ENCODE peak calls at places on chromosomes 5 and 9, in ten cellular contexts. M is Peyer's patch, F is sigmoid colon, U is uterus, C is esophagus squamous epithelium, X is spleen, T is A549, V is GM12892, Y is right lobe of liver, H is body of pancreas. L is an unnamed sample.

GRCh38 chr5:150624334-150625163 is 15.9 kb upstream of the SYNPO start:
- DNase-seq in M (peak), F (no peak), U (no peak), C (no peak), X (no peak), T (peak), V (peak), Y (no peak), H (no peak), L (no peak)

GRCh38 chr9:81829201-81829882 is 98.9 kb upstream of the SPATA31D4 start:
- DNase-seq in M (no peak), F (no peak), U (no peak), C (no peak), X (no peak), T (no peak), V (no peak), Y (no peak), H (no peak), L (no peak)

GRCh38 chr5:111829701-111830100 is 72.7 kb upstream of the NREP start:
- DNase-seq in M (no peak), F (no peak), U (no peak), C (no peak), X (no peak), T (no peak), V (no peak), Y (no peak), H (no peak), L (no peak)

GRCh38 chr9:135328485-135329417 is 150.8 kb upstream of the PPP1R26 start:
- DNase-seq in M (no peak), F (peak), U (peak), C (no peak), X (no peak), T (no peak), V (no peak), Y (no peak), H (no peak), L (peak)

GRCh38 chr9:114314256-114314867 is 8.5 kb upstream of the ORM1 start:
- DNase-seq in M (no peak), F (no peak), U (peak), C (no peak), X (peak), T (no peak), V (no peak), Y (no peak), H (peak), L (no peak)

GRCh38 chr5:1833264-1834021 is 32.2 kb downstream of the NDUFS6 start:
- DNase-seq in M (peak), F (no peak), U (no peak), C (no peak), X (no peak), T (no peak), V (no peak), Y (no peak), H (no peak), L (no peak)

GRCh38 chr5:154214236-154215106 is 23.9 kb downstream of the GALNT10 start:
- DNase-seq in M (no peak), F (no peak), U (no peak), C (no peak), X (no peak), T (peak), V (no peak), Y (no peak), H (no peak), L (no peak)

GRCh38 chr5:60360355-60360754 is 339.6 kb downstream of the DEPDC1B start:
- DNase-seq in M (no peak), F (no peak), U (no peak), C (no peak), X (no peak), T (no peak), V (no peak), Y (no peak), H (no peak), L (no peak)

GRCh38 chr9:21782207-21782606 is 20.2 kb upstream of the MTAP start:
- DNase-seq in M (no peak), F (no peak), U (no peak), C (no peak), X (no peak), T (no peak), V (no peak), Y (no peak), H (no peak), L (no peak)

GRCh38 chr9:129023036-129023907 is 4.9 kb downstream of the SH3GLB2 start:
- DNase-seq in M (no peak), F (peak), U (peak), C (no peak), X (no peak), T (no peak), V (no peak), Y (no peak), H (peak), L (no peak)

GRCh38 chr9:2768330-2768729 is 51.0 kb downstream of the KCNV2 start:
- DNase-seq in M (peak), F (no peak), U (no peak), C (no peak), X (no peak), T (no peak), V (no peak), Y (no peak), H (no peak), L (no peak)

DNA sequence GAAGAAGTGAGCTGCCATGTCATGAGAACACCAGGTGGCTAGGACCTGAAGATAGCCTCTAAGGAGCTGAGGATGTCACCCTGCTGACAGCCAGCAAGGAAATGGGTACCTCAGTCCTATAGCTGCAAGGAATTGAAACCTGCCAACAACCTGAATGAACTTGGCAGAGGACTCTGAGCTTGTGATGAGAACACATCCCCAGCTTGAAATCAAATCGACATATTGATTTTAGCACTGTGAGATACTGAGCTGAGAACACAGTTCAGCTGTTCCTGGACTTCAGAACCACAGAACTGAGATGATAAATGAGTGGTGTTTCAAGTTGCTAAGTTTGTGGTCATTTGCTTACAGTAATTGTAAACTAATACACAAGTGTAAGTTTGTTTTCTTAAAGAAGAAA is 5.5 kb upstream of the RASEF start:
- DNase-seq in M (no peak), F (no peak), U (no peak), C (no peak), X (no peak), T (no peak), V (no peak), Y (no peak), H (no peak), L (no peak)
- TF ChIP-seq POLR2A in M (no peak), F (no peak), U (no peak), C (no peak), X (no peak), T (no peak), V (no peak), Y (no peak), H (no peak), L (no peak)

GRCh38 chr9:77707696-77708095 is 59.6 kb upstream of the GNA14 start:
- DNase-seq in M (no peak), F (peak), U (peak), C (no peak), X (no peak), T (peak), V (no peak), Y (no peak), H (peak), L (peak)
- TF ChIP-seq POLR2A in M (no peak), F (no peak), U (no peak), C (no peak), X (no peak), T (no peak), V (no peak), Y (no peak), H (no peak), L (no peak)

DNA sequence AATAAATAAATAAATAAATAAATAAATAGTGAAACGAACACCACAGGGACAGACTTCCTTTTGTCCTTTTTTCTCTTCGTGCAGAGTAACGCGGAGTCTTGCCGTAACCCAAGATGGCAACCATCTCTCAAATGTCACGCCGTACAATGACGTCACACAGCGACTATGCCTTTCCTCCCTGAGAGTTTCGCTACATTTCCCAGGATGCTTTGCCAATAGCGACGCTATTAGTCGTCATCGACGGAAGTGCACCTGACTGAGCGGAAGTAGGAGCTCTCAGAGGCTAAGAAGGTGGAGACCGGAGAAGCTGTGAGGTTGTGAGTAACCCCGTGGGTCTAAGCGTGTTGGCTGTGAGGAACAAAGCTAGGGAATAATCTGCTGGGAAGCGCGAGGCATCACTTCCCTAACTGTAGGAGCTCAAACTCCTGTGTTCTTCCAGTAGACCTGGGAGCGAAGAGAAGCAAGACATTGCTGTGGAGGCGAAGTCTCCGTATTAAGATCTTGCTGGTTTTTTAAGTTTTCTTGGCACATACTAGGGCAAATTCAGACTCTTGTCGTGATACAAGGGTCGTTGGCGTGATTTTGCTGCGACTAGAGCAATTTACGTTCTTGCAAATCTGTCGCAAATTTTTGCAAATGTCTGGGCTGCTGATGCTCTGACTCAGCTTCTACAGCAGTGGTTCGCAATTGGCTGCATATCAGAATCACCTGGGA is at the start of gene TTC1:
- DNase-seq in M (peak), F (peak), U (peak), C (peak), X (peak), T (peak), V (peak), Y (peak), H (peak), L (peak)
- TF ChIP-seq POLR2A in M (peak), F (peak), U (peak), C (peak), X (peak), T (peak), V (peak), Y (peak), H (peak), L (peak)

DNA sequence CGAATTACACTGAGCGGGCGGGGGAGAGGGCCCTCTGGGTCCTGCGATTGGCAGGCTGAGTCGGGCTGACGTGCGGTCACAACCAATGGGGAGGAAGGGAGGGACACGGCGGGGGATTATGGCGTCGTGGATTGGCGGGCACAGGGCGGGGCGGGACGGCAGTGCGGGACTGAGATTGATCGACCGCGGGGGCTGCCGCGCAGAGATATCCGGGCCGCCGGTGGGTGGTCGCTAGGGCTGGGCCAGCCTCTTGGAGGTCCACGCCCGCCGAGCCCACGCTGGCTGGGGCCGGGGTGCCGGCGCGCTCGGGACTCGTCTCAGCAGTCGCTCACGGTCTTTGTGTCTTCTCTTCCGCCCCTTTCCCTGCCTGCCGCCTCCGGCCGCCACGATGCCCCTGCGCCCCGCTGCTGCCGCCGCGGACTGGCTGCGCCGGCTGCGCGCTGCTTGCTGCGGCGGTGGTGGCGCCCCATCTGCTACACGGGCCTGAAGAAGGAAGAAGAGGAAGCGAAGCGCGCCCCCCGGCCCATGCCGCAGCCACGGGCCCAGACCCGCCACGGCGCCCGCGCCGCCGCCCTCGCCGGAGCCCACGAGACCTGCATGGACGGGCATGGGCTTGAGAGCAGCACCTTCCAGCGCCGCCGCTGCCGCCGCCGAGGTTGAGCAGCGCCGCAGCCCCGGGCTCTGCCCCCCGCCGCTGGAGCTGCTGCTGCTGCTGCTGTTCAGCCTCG is at the start of gene RGMB:
- DNase-seq in M (peak), F (peak), U (peak), C (peak), X (peak), T (peak), V (peak), Y (peak), H (peak), L (peak)
- TF ChIP-seq POLR2A in M (peak), F (peak), U (peak), C (peak), X (no peak), T (peak), V (peak), Y (peak), H (peak), L (no peak)

GRCh38 chr5:38556115-38556598 is 289 bp downstream of the LIFR start:
- DNase-seq in M (peak), F (no peak), U (no peak), C (no peak), X (peak), T (peak), V (no peak), Y (no peak), H (no peak), L (no peak)
- TF ChIP-seq POLR2A in M (no peak), F (no peak), U (peak), C (no peak), X (no peak), T (no peak), V (no peak), Y (peak), H (no peak), L (no peak)

GRCh38 chr9:96418920-96419690 is 935 bp upstream of the ZNF367 start:
- DNase-seq in M (peak), F (peak), U (no peak), C (no peak), X (peak), T (peak), V (peak), Y (peak), H (peak), L (peak)
- TF ChIP-seq POLR2A in M (peak), F (peak), U (peak), C (no peak), X (peak), T (peak), V (peak), Y (peak), H (peak), L (no peak)

GRCh38 chr5:172731286-172732073 is 39.5 kb downstream of the DUSP1 start:
- DNase-seq in M (no peak), F (no peak), U (no peak), C (no peak), X (no peak), T (peak), V (no peak), Y (peak), H (peak), L (peak)
- TF ChIP-seq POLR2A in M (no peak), F (no peak), U (no peak), C (no peak), X (no peak), T (no peak), V (no peak), Y (no peak), H (no peak), L (no peak)

GRCh38 chr5:134411228-134411545 is 494 bp downstream of the CDKN2AIPNL start:
- DNase-seq in M (no peak), F (no peak), U (no peak), C (no peak), X (no peak), T (no peak), V (no peak), Y (no peak), H (no peak), L (no peak)

GRCh38 chr5:134413046-134413445 is 1.4 kb upstream of the CDKN2AIPNL start:
- DNase-seq in M (no peak), F (no peak), U (no peak), C (no peak), X (no peak), T (no peak), V (no peak), Y (no peak), H (no peak), L (no peak)

GRCh38 chr5:134410822-134411221 is 859 bp downstream of the CDKN2AIPNL start:
- DNase-seq in M (no peak), F (no peak), U (no peak), C (no peak), X (no peak), T (no peak), V (no peak), Y (no peak), H (no peak), L (no peak)

GRCh38 chr5:134409321-134409720 is 2.4 kb downstream of the CDKN2AIPNL start:
- DNase-seq in M (no peak), F (no peak), U (no peak), C (no peak), X (no peak), T (no peak), V (no peak), Y (no peak), H (no peak), L (no peak)

DNA sequence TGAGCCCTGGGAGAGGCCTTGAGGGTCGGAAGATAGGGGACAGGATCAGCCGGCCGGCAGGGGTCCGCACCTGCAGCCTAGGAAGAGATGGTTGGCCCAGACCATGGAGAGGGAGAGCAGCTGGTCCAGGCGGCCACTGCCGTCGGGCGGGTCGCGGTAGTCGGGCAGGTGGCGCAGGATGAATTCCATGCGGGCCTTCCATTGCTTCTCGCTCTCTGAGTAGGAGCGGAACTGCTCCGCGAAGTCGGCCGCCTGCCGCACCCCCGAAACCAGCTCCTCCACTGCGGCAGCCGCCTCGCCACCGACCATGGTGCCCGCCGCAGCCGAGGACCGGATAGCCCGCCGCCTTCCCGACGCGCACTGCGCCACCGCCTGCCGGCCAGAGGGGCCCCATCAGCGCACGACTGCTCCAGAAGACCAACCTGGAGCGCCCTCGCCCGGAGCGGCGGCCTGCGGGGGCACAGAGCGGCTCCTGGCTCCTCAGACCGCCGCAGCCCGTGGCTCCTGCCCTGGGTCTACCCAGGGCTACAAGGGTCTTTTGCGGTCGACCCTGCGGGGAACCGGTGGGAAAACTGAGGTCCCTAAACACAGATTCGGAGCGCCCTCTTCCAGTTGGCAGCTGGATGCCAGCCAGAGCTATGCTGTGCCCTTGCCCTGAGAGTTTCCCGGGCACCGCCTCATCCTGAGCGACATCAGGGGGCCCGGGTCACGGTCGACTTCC is at the start of gene CDKN2AIPNL:
- DNase-seq in M (peak), F (peak), U (peak), C (peak), X (peak), T (peak), V (peak), Y (peak), H (peak), L (peak)
- TF ChIP-seq POLR2A in M (peak), F (peak), U (peak), C (no peak), X (no peak), T (peak), V (peak), Y (peak), H (peak), L (no peak)

DNA sequence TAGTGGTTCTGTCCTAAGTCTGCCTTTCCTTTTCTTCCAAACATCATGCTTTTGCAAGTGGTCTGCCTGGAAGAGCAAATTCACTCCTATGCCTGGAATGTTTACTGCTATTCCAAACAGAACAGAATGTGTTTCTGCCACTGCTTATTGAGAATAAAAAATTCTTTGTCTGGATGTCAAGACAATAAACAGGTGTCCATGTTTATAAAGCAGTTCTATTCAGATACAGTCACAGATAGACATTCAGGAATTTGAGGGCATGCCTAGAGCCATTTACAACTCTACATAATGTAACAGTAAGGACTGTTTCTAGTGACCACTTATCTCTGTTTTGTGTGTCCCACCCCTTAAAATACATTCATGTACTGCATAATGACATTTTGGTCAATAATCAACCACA is 166.3 kb upstream of the PPP2R2B start:
- DNase-seq in M (no peak), F (no peak), U (no peak), C (no peak), X (no peak), T (no peak), V (no peak), Y (no peak), H (no peak), L (no peak)
- TF ChIP-seq POLR2A in M (no peak), F (no peak), U (no peak), C (no peak), X (no peak), T (no peak), V (no peak), Y (no peak), H (no peak), L (no peak)

DNA sequence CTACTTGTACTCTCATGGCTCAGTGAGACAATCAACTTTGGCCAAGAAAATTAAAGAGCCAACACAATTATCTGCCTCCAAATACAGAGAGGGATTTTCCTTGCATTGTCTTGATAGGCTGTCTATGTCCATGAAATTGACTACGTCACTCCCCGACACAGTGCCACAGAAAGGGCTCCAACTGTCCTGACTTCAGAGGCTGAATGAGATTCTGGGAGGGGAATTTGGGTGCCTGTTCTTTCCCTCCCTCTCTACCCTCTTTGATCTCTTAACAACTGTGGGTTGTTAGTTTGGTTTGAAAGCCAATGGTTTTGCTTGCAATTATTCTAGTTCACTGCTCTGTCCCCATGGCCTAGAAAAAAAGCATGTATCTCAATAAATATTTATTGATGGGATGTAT is 37.4 kb downstream of the CAPSL start:
- DNase-seq in M (no peak), F (no peak), U (no peak), C (no peak), X (no peak), T (no peak), V (no peak), Y (no peak), H (no peak), L (no peak)
- TF ChIP-seq POLR2A in M (no peak), F (no peak), U (no peak), C (no peak), X (no peak), T (no peak), V (no peak), Y (no peak), H (no peak), L (no peak)